ENCODE peak calls at places on chromosomes 4 and X, in five cellular contexts. T is EH; A is sciatic nerve; C is stimulated activated CD4-positive, alpha-beta T cell treated with anti-CD3 and anti-CD28 coated beads, Interleukin-2, amount 100 ng/mL, for 24 hours; K is midbrain. L is an unnamed sample.

GRCh38 chr4:55925235-55925634 is 23.5 kb upstream of the CEP135 start:
- DNase-seq in T (peak; percentile 29), A (no peak), C (no peak), K (no peak), L (no peak)

GRCh38 chr4:123397276-123398150 is 918 bp downstream of the SPRY1 start:
- DNase-seq in T (peak; percentile 43), A (peak; percentile 65), C (peak; percentile 61), K (no peak), L (peak; percentile 78)

GRCh38 chr4:67776746-67777145 is 22.6 kb upstream of the GNRHR start:
- DNase-seq in T (no peak), A (no peak), C (no peak), K (no peak), L (no peak)

GRCh38 chrX:130575831-130576404 is 174.1 kb downstream of the RBMX2 start:
- DNase-seq in T (peak; percentile 45), A (peak; percentile 60), C (peak; percentile 27), K (peak; percentile 41), L (no peak)

GRCh38 chr4:7043521-7044414 is 596 bp downstream of the TADA2B start:
- DNase-seq in T (peak; percentile 63), A (peak; percentile 71), C (peak; percentile 54), K (peak; percentile 30), L (peak; percentile 79)

GRCh38 chr4:23904639-23905061 is 14.8 kb upstream of the PPARGC1A start:
- DNase-seq in T (no peak), A (no peak), C (no peak), K (peak; percentile 55), L (no peak)

GRCh38 chrX:19064175-19064574 is 58.1 kb downstream of the ADGRG2 start:
- DNase-seq in T (no peak), A (no peak), C (no peak), K (no peak), L (no peak)

GRCh38 chr4:169859366-169860216 is 101.8 kb upstream of the HPF1 start:
- DNase-seq in T (no peak), A (no peak), C (no peak), K (peak; percentile 4), L (no peak)

GRCh38 chr4:122652379-122652778 is 31.5 kb upstream of the IL21 start:
- DNase-seq in T (peak; percentile 69), A (no peak), C (peak; percentile 60), K (peak; percentile 26), L (no peak)

GRCh38 chrX:50154429-50154828 is 46.4 kb downstream of the AKAP4 start:
- DNase-seq in T (no peak), A (no peak), C (no peak), K (no peak), L (no peak)

GRCh38 chr4:113683143-113683542 is 78.4 kb downstream of the CAMK2D start:
- DNase-seq in T (no peak), A (no peak), C (peak; percentile 71), K (no peak), L (no peak)

GRCh38 chrX:114267127-114267526 is 316.8 kb upstream of the HTR2C start:
- DNase-seq in T (no peak), A (no peak), C (no peak), K (no peak), L (no peak)

GRCh38 chrX:109997786-109998452 is 5.0 kb upstream of the TMEM164 start:
- DNase-seq in T (no peak), A (no peak), C (no peak), K (no peak), L (no peak)

GRCh38 chrX:331145-331771 is 12.7 kb upstream of the GTPBP6 start:
- DNase-seq in T (peak; percentile 64), A (peak; percentile 58), C (no peak), K (no peak), L (peak; percentile 42)

GRCh38 chr4:75895744-75896314 is 6.4 kb downstream of the PPEF2 start:
- DNase-seq in T (peak; percentile 38), A (no peak), C (no peak), K (no peak), L (no peak)

GRCh38 chr4:57270350-57270749 is 160.2 kb upstream of the IGFBP7 start:
- DNase-seq in T (no peak), A (no peak), C (no peak), K (no peak), L (no peak)

GRCh38 chrX:110310000-110310790 is 7.7 kb downstream of the AMMECR1 start:
- DNase-seq in T (peak; percentile 14), A (no peak), C (no peak), K (no peak), L (no peak)

GRCh38 chrX:56947695-56948094 is 47.6 kb downstream of the SPIN3 start:
- DNase-seq in T (peak; percentile 72), A (no peak), C (no peak), K (no peak), L (no peak)

GRCh38 chr4:189265515-189265914 is 675.2 kb upstream of the FRG1 start:
- DNase-seq in T (no peak), A (no peak), C (no peak), K (no peak), L (no peak)

GRCh38 chr4:148203056-148203898 is 238.9 kb downstream of the NR3C2 start:
- DNase-seq in T (no peak), A (no peak), C (no peak), K (peak; percentile 70), L (no peak)

GRCh38 chrX:8851487-8851886 is 50.3 kb upstream of the FAM9A start:
- DNase-seq in T (no peak), A (no peak), C (no peak), K (no peak), L (no peak)

GRCh38 chrX:1394731-1395501 is 3.0 kb upstream of the SLC25A6 start:
- DNase-seq in T (no peak), A (peak; percentile 58), C (no peak), K (no peak), L (peak; percentile 66)

GRCh38 chr4:38071801-38072567 is 111.8 kb downstream of the PTTG2 start:
- DNase-seq in T (no peak), A (no peak), C (no peak), K (no peak), L (no peak)

GRCh38 chr4:16783119-16783518 is 115.3 kb downstream of the LDB2 start:
- DNase-seq in T (peak; percentile 52), A (no peak), C (no peak), K (no peak), L (no peak)

GRCh38 chr4:6909970-6910339 is 329 bp downstream of the TBC1D14 start:
- DNase-seq in T (no peak), A (no peak), C (peak; percentile 62), K (no peak), L (no peak)

GRCh38 chr4:80266902-80267380 is 477 bp downstream of the FGF5 start:
- DNase-seq in T (peak; percentile 80), A (no peak), C (peak; percentile 12), K (no peak), L (no peak)

GRCh38 chrX:106905064-106905708 is 2.0 kb upstream of the RIPPLY1 start:
- DNase-seq in T (no peak), A (no peak), C (no peak), K (no peak), L (no peak)

GRCh38 chrX:19883878-19884277 is 3.5 kb downstream of the SH3KBP1 start:
- DNase-seq in T (no peak), A (no peak), C (peak; percentile 20), K (no peak), L (no peak)